ENCODE peak calls at places on chromosomes 1 and 21, in eight cellular contexts. S, F, Y, X, W, A, M and U are unnamed samples.

GRCh38 chr21:45404726-45405270 is at the start of gene COL18A1:
- DNase-seq in F (no peak), X (peak), A (peak), S (peak), M (peak), W (peak), Y (peak), U (no peak)

GRCh38 chr1:114388432-114389003 is 122.5 kb downstream of the TRIM33 start:
- DNase-seq in M (no peak), X (no peak), W (no peak), S (no peak), F (no peak), A (no peak), Y (no peak), U (no peak)

GRCh38 chr1:46137901-46138300 is 5.5 kb upstream of the PIK3R3 start:
- DNase-seq in X (no peak), A (no peak), F (no peak), W (no peak), Y (no peak), M (no peak), S (no peak), U (peak)

GRCh38 chr21:31948681-31949080 is 75.9 kb downstream of the HUNK start:
- DNase-seq in M (no peak), S (no peak), F (no peak), X (no peak), Y (no peak), W (no peak), A (no peak), U (no peak)

GRCh38 chr1:9844106-9844505 is 20.3 kb upstream of the CLSTN1 start:
- DNase-seq in F (no peak), A (no peak), X (no peak), Y (no peak), W (no peak), S (no peak), M (peak), U (no peak)

GRCh38 chr1:10459185-10459584 is 9.4 kb downstream of the CORT start:
- DNase-seq in M (no peak), S (no peak), F (no peak), W (no peak), A (no peak), Y (no peak), X (peak), U (peak)

GRCh38 chr1:105909811-105910210 is 1146.7 kb upstream of the PRMT6 start:
- DNase-seq in A (no peak), X (no peak), W (no peak), M (no peak), F (no peak), S (no peak), Y (no peak), U (no peak)

GRCh38 chr1:1432951-1433803 is 2.3 kb upstream of the VWA1 start:
- DNase-seq in Y (peak), X (peak), F (peak), A (peak), M (peak), W (peak), S (peak), U (no peak)

GRCh38 chr21:42781981-42782722 is 97.2 kb downstream of the WDR4 start:
- DNase-seq in S (peak), F (no peak), A (no peak), X (no peak), W (no peak), M (no peak), Y (no peak), U (no peak)

GRCh38 chr1:183238071-183238470 is 52.0 kb downstream of the LAMC2 start:
- DNase-seq in S (no peak), X (no peak), Y (no peak), M (no peak), A (no peak), W (no peak), F (no peak), U (no peak)

GRCh38 chr1:206579747-206580437 is 32.4 kb downstream of the EIF2D start:
- DNase-seq in W (no peak), M (peak), Y (peak), F (peak), S (no peak), X (no peak), A (peak), U (peak)

GRCh38 chr1:240413732-240414131 is 198.2 kb downstream of the GREM2 start:
- DNase-seq in X (no peak), M (no peak), W (no peak), A (no peak), Y (no peak), S (no peak), F (no peak), U (peak)

GRCh38 chr1:206110161-206110560 is 7.0 kb downstream of the AVPR1B start:
- DNase-seq in X (no peak), F (no peak), A (no peak), W (no peak), M (no peak), Y (no peak), S (no peak), U (no peak)

GRCh38 chr1:202029171-202029665 is 18.8 kb downstream of the ELF3 start:
- DNase-seq in S (no peak), A (no peak), W (no peak), Y (no peak), F (no peak), X (no peak), M (no peak), U (peak)

GRCh38 chr1:44406761-44407429 is 1.8 kb downstream of the RNF220 start:
- DNase-seq in F (no peak), X (no peak), A (no peak), W (no peak), M (no peak), Y (peak), S (no peak), U (no peak)

GRCh38 chr1:228830185-228830953 is 95.1 kb downstream of the RHOU start:
- DNase-seq in M (peak), S (no peak), W (peak), F (no peak), X (peak), Y (peak), A (no peak), U (no peak)

GRCh38 chr1:98467584-98467983 is 193.9 kb upstream of the SNX7 start:
- DNase-seq in X (no peak), S (no peak), Y (no peak), A (no peak), W (no peak), F (no peak), M (no peak), U (no peak)

GRCh38 chr1:155086856-155087535 is 8.4 kb downstream of the EFNA3 start:
- DNase-seq in M (no peak), W (no peak), A (no peak), F (no peak), Y (no peak), S (no peak), X (no peak), U (no peak)

GRCh38 chr1:201795066-201795465 is 33.9 kb upstream of the IPO9 start:
- DNase-seq in X (no peak), A (no peak), M (no peak), W (no peak), Y (no peak), F (no peak), S (no peak), U (no peak)

GRCh38 chr1:66416295-66416694 is 117.7 kb upstream of the SGIP1 start:
- DNase-seq in F (no peak), X (no peak), W (no peak), S (no peak), A (no peak), M (no peak), Y (no peak), U (no peak)

GRCh38 chr1:228837817-228838716 is 102.8 kb downstream of the RHOU start:
- DNase-seq in A (no peak), M (peak), W (peak), S (peak), F (peak), Y (peak), X (peak), U (peak)

GRCh38 chr21:25330266-25330665 is 277.0 kb downstream of the MRPL39 start:
- DNase-seq in M (no peak), X (no peak), S (no peak), Y (no peak), W (no peak), A (no peak), F (no peak), U (no peak)

GRCh38 chr1:156663178-156663577 is 14.0 kb downstream of the NES start:
- DNase-seq in A (peak), S (no peak), M (no peak), Y (peak), W (no peak), X (no peak), F (peak), U (no peak)

GRCh38 chr1:236090741-236091147 is 25.9 kb upstream of the NID1 start:
- DNase-seq in X (no peak), A (no peak), M (no peak), Y (no peak), W (no peak), S (no peak), F (no peak), U (no peak)

GRCh38 chr1:28259935-28260802 is 851 bp downstream of the SESN2 start:
- DNase-seq in W (peak), X (peak), M (peak), S (peak), A (peak), F (peak), Y (peak), U (peak)

GRCh38 chr1:64471218-64471719 is 1.3 kb downstream of the CACHD1 start:
- DNase-seq in W (peak), Y (peak), F (peak), X (peak), M (peak), S (peak), A (peak), U (no peak)

GRCh38 chr1:55448261-55448660 is 233.1 kb upstream of the USP24 start:
- DNase-seq in W (no peak), X (no peak), Y (no peak), M (no peak), A (no peak), F (no peak), S (no peak), U (no peak)

GRCh38 chr1:228087771-228088251 is 5.3 kb downstream of the ARF1 start:
- DNase-seq in Y (no peak), F (no peak), X (peak), W (no peak), A (no peak), M (peak), S (peak), U (peak)

GRCh38 chr1:217747156-217747769 is 116.1 kb downstream of the SPATA17 start:
- DNase-seq in F (no peak), X (no peak), W (no peak), Y (no peak), M (no peak), S (no peak), A (no peak), U (peak)

GRCh38 chr1:99748419-99748818 is 18.0 kb downstream of the FRRS1 start:
- DNase-seq in M (no peak), X (no peak), F (no peak), S (no peak), W (no peak), Y (no peak), A (no peak), U (no peak)

GRCh38 chr1:8109226-8109625 is 83.1 kb upstream of the ERRFI1 start:
- DNase-seq in X (no peak), Y (no peak), F (no peak), M (no peak), A (no peak), W (no peak), S (no peak), U (no peak)

GRCh38 chr1:31102501-31102950 is 37.0 kb upstream of the PUM1 start:
- DNase-seq in S (no peak), W (no peak), M (no peak), F (peak), A (no peak), X (no peak), Y (no peak), U (peak)

GRCh38 chr1:36836196-36836883 is 198.0 kb downstream of the GRIK3 start:
- DNase-seq in W (no peak), M (no peak), S (no peak), F (no peak), Y (no peak), X (no peak), A (no peak), U (no peak)

GRCh38 chr1:107184888-107185287 is 44.0 kb downstream of the NTNG1 start:
- DNase-seq in F (no peak), Y (no peak), W (no peak), X (no peak), M (no peak), A (no peak), S (no peak), U (no peak)

GRCh38 chr1:44154049-44154448 is 12.6 kb upstream of the KLF18 start:
- DNase-seq in W (no peak), M (no peak), Y (no peak), X (peak), S (no peak), A (no peak), F (no peak), U (no peak)

GRCh38 chr1:167922023-167922422 is 8.1 kb upstream of the ADCY10 start:
- DNase-seq in M (no peak), S (no peak), Y (no peak), F (no peak), W (no peak), X (no peak), A (no peak), U (no peak)

GRCh38 chr1:108049083-108049819 is 84.3 kb upstream of the VAV3 start:
- DNase-seq in X (peak), A (peak), W (no peak), Y (peak), M (peak), F (peak), S (no peak), U (peak)

GRCh38 chr1:62687421-62687902 is 724 bp downstream of the DOCK7 start:
- DNase-seq in M (no peak), Y (peak), A (no peak), S (peak), F (peak), X (peak), W (peak), U (no peak)

GRCh38 chr1:221381858-221382623 is 359.8 kb downstream of the DUSP10 start:
- DNase-seq in M (no peak), A (no peak), S (no peak), F (no peak), W (no peak), Y (no peak), X (no peak), U (peak)

DNA sequence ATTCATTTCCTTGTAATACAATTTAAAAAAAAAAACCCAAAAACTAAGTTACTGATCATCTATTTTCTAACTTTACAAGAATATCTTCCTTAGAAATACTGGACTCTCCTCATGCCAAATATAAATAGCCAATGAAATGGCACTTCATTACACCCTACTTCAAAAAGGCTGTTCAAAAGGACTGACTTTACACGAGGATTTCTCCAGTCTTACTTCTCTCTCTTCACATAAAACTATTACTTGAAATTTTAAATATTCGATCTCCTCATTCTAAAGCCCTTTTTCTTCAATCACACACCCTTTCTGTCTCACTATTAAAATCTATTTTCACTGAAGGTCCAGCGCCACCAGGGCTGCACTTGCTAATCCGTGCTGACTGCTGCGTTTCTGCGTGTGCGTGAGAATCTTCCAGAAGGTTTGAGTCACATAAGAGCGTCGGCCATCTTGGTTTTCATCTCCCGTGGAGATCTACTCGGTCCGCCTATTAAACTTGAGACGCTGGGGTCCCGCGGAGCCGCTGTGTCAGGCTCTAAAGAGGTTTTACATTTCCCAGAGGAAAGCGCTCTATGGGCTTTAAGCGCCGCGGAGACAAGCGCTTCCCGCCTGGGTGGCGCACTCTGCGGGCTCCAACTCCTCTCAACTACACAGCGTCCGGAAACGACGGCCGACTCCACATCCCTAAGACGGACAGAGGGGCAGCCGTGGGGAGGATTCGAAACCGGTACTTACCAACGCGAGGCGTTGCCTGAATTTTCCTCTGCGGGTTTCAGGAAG is 643 bp downstream of the LRIF1 start:
- DNase-seq in Y (peak), X (peak), F (peak), S (peak), A (peak), W (peak), M (peak), U (peak)
- TF ChIP-seq CTCF in Y (no peak), X (no peak), F (no peak), S (no peak), A (no peak), W (no peak), M (no peak), U (peak)

GRCh38 chr1:21291184-21291583 is 921 bp upstream of the ECE1 start:
- DNase-seq in A (no peak), W (no peak), X (no peak), Y (no peak), M (no peak), F (no peak), S (no peak), U (no peak)
- TF ChIP-seq CTCF in A (no peak), W (no peak), X (no peak), Y (no peak), M (no peak), F (no peak), S (no peak), U (no peak)

DNA sequence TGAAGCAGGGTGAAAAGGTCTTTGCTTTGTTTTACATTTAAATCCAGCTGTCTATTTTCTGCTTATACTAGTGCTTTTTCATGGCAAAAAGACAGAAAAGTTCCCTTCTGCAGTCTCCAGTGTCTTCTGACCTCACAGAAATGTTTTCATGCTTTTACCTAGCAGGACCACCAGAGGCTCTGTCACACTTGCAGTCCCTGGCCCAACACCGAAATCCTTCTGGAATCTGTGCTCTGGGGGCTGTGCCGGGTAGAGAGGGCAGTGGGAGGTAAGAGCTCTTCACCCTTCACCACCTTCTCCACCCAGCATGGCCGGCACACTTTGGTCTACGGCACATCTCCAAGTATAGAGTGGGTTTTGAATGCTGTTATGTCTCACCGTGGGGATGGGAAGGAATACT is 20.8 kb downstream of the GNAT2 start:
- DNase-seq in W (no peak), M (no peak), X (no peak), S (no peak), A (no peak), Y (no peak), F (no peak), U (no peak)
- TF ChIP-seq CTCF in W (no peak), M (no peak), X (no peak), S (no peak), A (no peak), Y (no peak), F (no peak), U (peak)

DNA sequence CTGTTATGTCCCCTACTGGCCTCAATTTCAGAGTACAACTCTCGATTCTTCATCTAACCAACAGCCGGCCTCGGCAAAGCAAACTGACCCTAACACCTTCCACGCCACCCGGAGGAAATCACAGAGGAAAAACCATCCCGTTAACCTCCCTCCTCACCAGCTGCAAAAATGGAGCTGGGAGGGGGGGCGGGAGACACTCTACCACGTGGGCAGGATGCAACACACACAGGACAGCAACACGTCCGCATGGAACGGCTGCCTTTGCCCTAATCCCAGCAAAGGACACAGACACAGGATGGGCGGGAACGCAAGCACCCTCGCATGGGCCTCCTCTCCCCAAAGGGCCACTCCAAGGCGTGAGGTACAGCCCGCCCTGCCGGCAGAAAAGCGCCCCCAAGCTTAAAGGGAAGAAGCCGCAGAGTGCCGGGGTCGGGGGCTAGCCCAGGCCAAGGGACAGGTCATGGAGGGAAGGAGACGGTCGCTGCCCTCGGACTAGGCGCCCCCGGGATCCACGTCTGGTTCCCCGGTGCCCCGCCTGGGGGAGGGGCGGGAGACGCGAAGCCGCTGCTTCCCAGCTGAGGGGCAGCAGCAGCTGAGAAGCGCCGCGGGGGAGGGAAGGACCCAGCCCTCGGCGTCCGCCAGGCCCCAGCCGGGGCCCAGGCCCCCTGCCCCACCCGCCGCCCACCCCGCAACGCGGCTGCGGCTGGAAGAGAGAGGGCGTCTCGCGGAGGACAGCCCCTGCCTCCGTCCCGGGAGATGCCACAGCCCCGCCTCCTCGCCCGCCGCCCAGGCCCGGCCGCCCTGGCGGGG is 590 bp downstream of the FOXJ3 start:
- DNase-seq in X (peak), Y (peak), S (no peak), M (peak), F (peak), A (peak), W (no peak), U (no peak)
- TF ChIP-seq CTCF in X (no peak), Y (no peak), S (no peak), M (no peak), F (no peak), A (no peak), W (no peak), U (no peak)

GRCh38 chr1:207752456-207753132 is 740 bp downstream of the CD46 start:
- DNase-seq in A (no peak), X (peak), M (peak), F (peak), S (no peak), Y (no peak), W (peak), U (no peak)

GRCh38 chr1:207750901-207751300 is 953 bp upstream of the CD46 start:
- DNase-seq in A (no peak), S (no peak), W (no peak), Y (no peak), M (no peak), F (no peak), X (peak), U (no peak)

GRCh38 chr1:207753611-207754010 is 1.8 kb downstream of the CD46 start:
- DNase-seq in X (no peak), F (no peak), S (no peak), Y (no peak), M (no peak), W (no peak), A (no peak), U (no peak)

GRCh38 chr1:207754011-207754410 is 2.2 kb downstream of the CD46 start:
- DNase-seq in W (no peak), F (no peak), A (no peak), X (no peak), M (no peak), S (no peak), Y (no peak), U (no peak)

GRCh38 chr1:207751790-207752455 is at the start of gene CD46:
- DNase-seq in A (peak), X (peak), M (peak), S (peak), W (peak), Y (peak), F (peak), U (peak)
- TF ChIP-seq CTCF in A (no peak), X (no peak), M (peak), S (no peak), W (no peak), Y (no peak), F (peak), U (no peak)